ENCODE peak calls at places on chromosomes 11 and 22, in six cellular contexts. P, A, I, J, U and K are unnamed samples.
A peak's percentile ranks its signal among the peaks of the same experiment; 100 is the strongest.

GRCh38 chr11:120239713-120240640 is at the start of gene POU2F3:
- DNase-seq in I (peak; percentile 57), A (no peak), P (no peak), U (no peak), J (no peak), K (no peak)

GRCh38 chr11:124717421-124717785 is 22.3 kb upstream of the NRGN start:
- DNase-seq in U (peak; percentile 15), A (no peak), I (no peak), P (no peak), J (peak; percentile 59), K (peak; percentile 55)

GRCh38 chr11:128468106-128468505 is 119.3 kb downstream of the ETS1 start:
- DNase-seq in I (no peak), A (no peak), U (no peak), P (no peak), J (no peak), K (no peak)

GRCh38 chr11:124758355-124759267 is 3.5 kb downstream of the ESAM start:
- DNase-seq in U (peak; percentile 63), J (peak; percentile 44), A (peak; percentile 59), I (peak; percentile 94), P (peak; percentile 80), K (peak; percentile 73)

GRCh38 chr11:105718641-105719040 is 108.8 kb downstream of the GRIA4 start:
- DNase-seq in U (no peak), J (no peak), I (peak; percentile 38), P (no peak), A (peak; percentile 6), K (no peak)

GRCh38 chr22:19873138-19873959 is 18.7 kb upstream of the GNB1L start:
- DNase-seq in P (no peak), U (no peak), A (no peak), J (no peak), I (no peak), K (no peak)

GRCh38 chr11:83544871-83545270 is 258.7 kb upstream of the CCDC90B start:
- DNase-seq in U (no peak), I (no peak), J (no peak), A (no peak), P (no peak), K (no peak)

GRCh38 chr22:50209893-50210292 is 9.1 kb downstream of the SELENOO start:
- DNase-seq in P (peak; percentile 76), A (peak; percentile 51), J (peak; percentile 57), U (peak; percentile 64), I (peak; percentile 65), K (peak; percentile 76)